ENCODE peak calls at places on chromosomes 7 and 10, in eight cellular contexts. R is stomach, F is heart right ventricle, W is fibroblast of lung, A is AG04450, Q is ascending aorta, H is left ventricle myocardium inferior, P is lung. D is an unnamed sample. For H3K27me3, the result is how much of the 10 kb centered on the place peaks cover.

GRCh38 chr7:29345590-29345989 is 151.0 kb downstream of the CHN2 start:
- DNase-seq in R (peak), Q (peak), H (peak), F (peak), A (no peak), P (no peak), W (peak), D (no peak)

GRCh38 chr10:73956476-73957338 is 41.2 kb upstream of the VCL start:
- DNase-seq in R (no peak), A (no peak), W (peak), P (no peak), Q (peak), F (no peak), H (no peak), D (peak)

GRCh38 chr7:3033581-3033980 is 10.1 kb downstream of the CARD11 start:
- DNase-seq in F (no peak), A (no peak), H (no peak), W (no peak), Q (no peak), P (no peak), R (no peak), D (no peak)

GRCh38 chr7:20331231-20331880 is 656 bp downstream of the ITGB8 start:
- DNase-seq in Q (peak), R (peak), A (no peak), W (peak), P (peak), H (peak), F (peak), D (no peak)

GRCh38 chr7:158861004-158861787 is 4.8 kb downstream of the DYNC2I1 start:
- DNase-seq in P (no peak), W (no peak), H (no peak), F (no peak), A (no peak), Q (no peak), R (no peak), D (no peak)

GRCh38 chr7:39510738-39511372 is 55.3 kb upstream of the YAE1 start:
- DNase-seq in H (no peak), W (peak), Q (no peak), P (no peak), R (no peak), A (no peak), F (no peak), D (no peak)

GRCh38 chr10:125010362-125010761 is 68.4 kb downstream of the ZRANB1 start:
- DNase-seq in W (no peak), P (no peak), F (no peak), R (no peak), H (peak), Q (no peak), A (no peak), D (no peak)

GRCh38 chr10:24720096-24720495 is 3.6 kb downstream of the ARHGAP21 start:
- DNase-seq in P (no peak), H (no peak), R (no peak), A (no peak), W (no peak), Q (no peak), F (no peak), D (no peak)

GRCh38 chr7:22945584-22945983 is 68.3 kb downstream of the HYCC1 start:
- DNase-seq in Q (no peak), P (no peak), W (peak), F (peak), R (no peak), A (no peak), H (no peak), D (no peak)

GRCh38 chr7:919114-919442 is 35.4 kb downstream of the ADAP1 start:
- DNase-seq in R (no peak), H (peak), Q (no peak), A (no peak), W (no peak), F (no peak), P (no peak), D (peak)

GRCh38 chr7:158924956-158925355 is 68.6 kb downstream of the DYNC2I1 start:
- DNase-seq in A (no peak), P (no peak), F (no peak), Q (no peak), H (no peak), R (no peak), W (peak), D (no peak)

GRCh38 chr10:129394739-129395298 is 72.2 kb upstream of the MGMT start:
- DNase-seq in P (peak), Q (no peak), A (no peak), H (no peak), W (no peak), F (no peak), R (no peak), D (no peak)

GRCh38 chr7:3301831-3302618 is 973 bp downstream of the SDK1 start:
- DNase-seq in W (peak), P (no peak), Q (no peak), R (no peak), A (no peak), F (no peak), H (no peak), D (no peak)

DNA sequence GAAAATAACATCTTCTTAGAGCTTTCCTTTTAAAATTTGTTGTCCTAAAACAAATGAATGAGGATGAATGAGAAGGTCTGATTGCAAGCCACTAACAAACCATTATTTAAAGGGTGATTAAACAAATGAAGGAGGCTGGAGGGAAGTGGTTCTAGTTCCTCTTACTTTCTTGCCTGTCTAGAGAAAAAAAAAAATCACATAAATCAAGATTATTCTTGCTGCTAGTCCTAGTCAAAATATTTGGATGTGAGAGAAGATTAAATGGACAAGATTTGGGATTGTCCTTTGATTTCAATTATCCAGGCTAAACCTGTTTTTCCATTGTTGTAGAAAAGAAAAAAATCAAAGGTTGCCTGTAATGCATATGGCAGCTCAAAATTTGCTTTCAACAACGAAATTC is 3.3 kb downstream of the SKAP2 start:
- DNase-seq in R (no peak), P (no peak), W (no peak), Q (no peak), A (no peak), H (no peak), F (no peak), D (no peak)
- H3K27me3 ChIP-seq in R (under half), P (under half), W (under half), Q (under half), A (under half), H (half or more), F (half or more), D (under half)

GRCh38 chr7:55026867-55027490 is 8.2 kb downstream of the EGFR start:
- DNase-seq in A (no peak), H (no peak), W (no peak), Q (no peak), R (no peak), P (no peak), F (no peak), D (no peak)
- H3K4me3 ChIP-seq in A (no peak), H (no peak), W (no peak), Q (no peak), R (no peak), P (no peak), F (no peak), D (no peak)

DNA sequence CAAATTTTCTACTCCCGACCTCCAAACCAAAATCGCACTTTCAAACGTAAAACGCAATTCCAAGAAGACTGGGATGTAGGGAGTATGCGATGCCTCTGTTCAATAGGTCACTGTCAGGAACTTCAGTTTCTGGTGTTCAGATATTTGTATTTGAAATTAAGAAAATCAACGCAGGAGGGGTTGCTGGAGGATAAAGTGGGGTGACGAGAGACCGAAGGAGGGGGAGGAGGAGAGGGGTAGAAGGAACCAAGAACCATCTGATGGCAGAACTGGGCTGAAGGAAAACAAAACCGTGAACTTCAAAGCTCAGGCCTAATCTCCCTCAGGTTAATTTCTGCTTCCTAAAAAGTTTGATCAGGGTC is 293.8 kb upstream of the NFE2L3 start:
- DNase-seq in R (no peak), W (no peak), Q (no peak), P (no peak), F (no peak), A (no peak), H (no peak), D (no peak)
- H3K27me3 ChIP-seq in R (half or more), W (under half), Q (under half), P (under half), F (half or more), A (under half), H (half or more), D (half or more)

GRCh38 chr10:88831709-88832108 is 19.9 kb downstream of the ANKRD22 start:
- DNase-seq in P (no peak), W (no peak), F (no peak), R (no peak), H (no peak), Q (no peak), A (no peak), D (peak)
- H3K4me3 ChIP-seq in P (no peak), W (no peak), F (no peak), R (no peak), H (no peak), Q (no peak), A (no peak), D (no peak)

GRCh38 chr7:151735186-151735853 is 141.6 kb downstream of the PRKAG2 start:
- DNase-seq in H (no peak), W (no peak), R (no peak), A (no peak), F (no peak), Q (no peak), P (no peak), D (no peak)
- H3K27me3 ChIP-seq in H (under half), W (under half), R (under half), A (under half), F (under half), Q (under half), P (under half), D (under half)

GRCh38 chr10:99537381-99538286 is 4.9 kb downstream of the NKX2-3 start:
- DNase-seq in H (no peak), W (no peak), Q (no peak), P (no peak), A (no peak), R (no peak), F (no peak), D (no peak)
- H3K4me3 ChIP-seq in H (peak), W (no peak), Q (no peak), P (no peak), A (no peak), R (peak), F (no peak), D (no peak)

DNA sequence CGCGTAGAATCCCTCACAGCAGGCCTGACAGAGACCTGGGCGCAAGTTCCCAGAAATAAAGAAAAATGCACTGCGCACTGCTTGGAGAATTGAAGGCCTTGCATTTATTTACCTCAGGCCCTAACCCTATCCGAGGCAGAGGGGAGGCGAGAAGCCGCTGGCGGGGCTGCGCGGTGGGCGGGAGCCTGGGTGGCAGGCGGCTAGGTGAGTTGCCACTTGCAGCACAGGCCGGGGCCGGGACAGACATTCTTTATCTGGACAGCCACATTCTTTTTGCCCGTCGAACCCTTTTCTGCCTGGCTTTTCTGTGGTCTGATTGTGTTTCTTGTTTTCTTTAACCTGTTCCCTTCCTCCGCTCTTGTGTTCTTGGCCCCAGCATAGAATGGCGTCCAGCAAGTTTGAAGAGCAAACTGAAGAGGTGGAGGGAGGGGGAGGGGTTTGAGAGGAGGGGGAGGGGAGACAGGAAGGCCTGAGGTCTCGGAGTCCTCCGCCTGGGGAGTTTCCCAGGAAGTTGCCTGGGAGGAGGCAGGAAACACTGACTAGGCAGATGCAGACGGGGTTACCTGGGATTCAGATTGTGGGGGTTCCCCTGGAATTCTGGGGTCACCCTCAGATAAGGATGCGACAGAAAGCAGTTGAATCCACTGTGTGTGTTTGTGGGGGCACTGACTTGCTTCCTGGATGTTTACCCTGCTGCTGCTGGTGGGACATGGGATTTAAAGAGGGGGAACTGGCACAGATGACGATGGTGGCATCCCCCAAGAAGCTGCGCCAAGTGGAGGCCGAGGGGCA is 5.1 kb downstream of the SHH start:
- DNase-seq in F (no peak), R (no peak), H (no peak), P (peak), A (no peak), W (no peak), Q (no peak), D (no peak)
- H3K27me3 ChIP-seq in F (half or more), R (half or more), H (half or more), P (under half), A (half or more), W (half or more), Q (under half), D (under half)

GRCh38 chr10:1399431-1400120 is 337.7 kb downstream of the ADARB2 start:
- DNase-seq in F (no peak), W (no peak), R (peak), H (no peak), A (no peak), Q (peak), P (no peak), D (no peak)
- H3K4me3 ChIP-seq in F (no peak), W (no peak), R (no peak), H (no peak), A (no peak), Q (no peak), P (no peak), D (no peak)

D was measured in CD8-positive, alpha-beta memory T cell.